ENCODE peak calls at places on chromosomes 4 and X, in seven cellular contexts. G is AG10803, Z is IMR-90, Y is fibroblast of lung, I is fibroblast of mammary gland, D is esophagus squamous epithelium, L is AG04449. M is an unnamed sample.

GRCh38 chrX:9282325-9282724 is 182.5 kb upstream of the TBL1X start:
- DNase-seq in D (no peak), Z (no peak), G (peak; percentile 9), I (no peak), Y (no peak), L (no peak), M (no peak)

GRCh38 chr4:8607603-8608481 is 15.3 kb downstream of the CPZ start:
- DNase-seq in D (no peak), L (no peak), G (no peak), Z (no peak), Y (no peak), I (no peak), M (no peak)

GRCh38 chrX:12804655-12805054 is 13.4 kb downstream of the PRPS2 start:
- DNase-seq in L (no peak), D (no peak), Z (no peak), G (peak; percentile 6), I (no peak), Y (no peak), M (no peak)

GRCh38 chr4:75494563-75494962 is 19.6 kb downstream of the RCHY1 start:
- DNase-seq in D (no peak), I (peak; percentile 91), Y (peak; percentile 88), L (no peak), G (peak; percentile 84), Z (peak; percentile 84), M (no peak)

GRCh38 chrX:18931972-18932371 is 51.9 kb downstream of the PHKA2 start:
- DNase-seq in Y (peak; percentile 42), G (peak; percentile 14), D (no peak), I (peak; percentile 35), L (no peak), Z (peak; percentile 30), M (no peak)

GRCh38 chr4:98996056-98996941 is 778 bp downstream of the METAP1 start:
- DNase-seq in D (no peak), I (peak; percentile 28), Z (peak; percentile 55), L (no peak), Y (peak; percentile 44), G (peak; percentile 22), M (no peak)

GRCh38 chr4:148116264-148116663 is 325.9 kb downstream of the NR3C2 start:
- DNase-seq in Z (peak; percentile 79), I (peak; percentile 86), Y (peak; percentile 92), D (no peak), L (peak; percentile 59), G (peak; percentile 83), M (no peak)

GRCh38 chr4:8343051-8343966 is 73.8 kb downstream of the HTRA3 start:
- DNase-seq in G (peak; percentile 9), Y (no peak), Z (no peak), D (no peak), L (no peak), I (no peak), M (no peak)

GRCh38 chr4:105274504-105274903 is 127.8 kb downstream of the TET2 start:
- DNase-seq in Y (no peak), I (peak; percentile 42), G (peak; percentile 5), D (no peak), L (no peak), Z (no peak), M (no peak)

GRCh38 chrX:18537068-18537467 is 111.7 kb downstream of the CDKL5 start:
- DNase-seq in I (no peak), Z (no peak), D (no peak), G (no peak), L (no peak), Y (no peak), M (no peak)

GRCh38 chr4:3656441-3657376 is 109.5 kb upstream of the ADRA2C start:
- DNase-seq in Y (no peak), L (no peak), Z (no peak), I (no peak), D (no peak), G (no peak), M (no peak)

GRCh38 chr4:176238819-176239218 is 30.2 kb downstream of the ASB5 start:
- DNase-seq in D (no peak), L (no peak), G (no peak), I (peak; percentile 9), Z (peak; percentile 46), Y (no peak), M (no peak)

GRCh38 chrX:33207056-33207455 is 4.3 kb downstream of the DMD start:
- DNase-seq in D (no peak), I (no peak), Z (peak; percentile 6), G (no peak), Y (peak; percentile 62), L (no peak), M (no peak)

GRCh38 chr4:25552580-25553271 is 102.9 kb upstream of the SLC34A2 start:
- DNase-seq in D (no peak), L (no peak), Z (no peak), G (no peak), I (no peak), Y (no peak), M (no peak)

GRCh38 chr4:67712000-67712625 is 11.2 kb upstream of the UBA6 start:
- DNase-seq in Z (no peak), I (no peak), L (no peak), D (no peak), Y (no peak), G (no peak), M (no peak)

GRCh38 chr4:98222306-98222705 is 38.9 kb upstream of the RAP1GDS1 start:
- DNase-seq in L (no peak), G (no peak), D (no peak), Z (no peak), I (no peak), Y (peak; percentile 25), M (no peak)

GRCh38 chr4:3607690-3608514 is 75.7 kb upstream of the LRPAP1 start:
- DNase-seq in D (no peak), L (no peak), Y (no peak), I (no peak), G (no peak), Z (no peak), M (no peak)

GRCh38 chr4:112897548-112897947 is 151.9 kb upstream of the ANK2 start:
- DNase-seq in D (no peak), Z (no peak), L (no peak), I (no peak), Y (no peak), G (no peak), M (no peak)

GRCh38 chr4:83556006-83556712 is 20.3 kb downstream of the GPAT3 start:
- DNase-seq in I (no peak), D (no peak), Z (no peak), Y (no peak), L (no peak), G (no peak), M (no peak)

GRCh38 chrX:129449141-129449540 is 74.1 kb downstream of the SMARCA1 start:
- DNase-seq in Y (no peak), G (no peak), L (no peak), Z (no peak), I (no peak), D (no peak), M (no peak)

GRCh38 chr4:79083406-79084010 is 144.3 kb upstream of the PAQR3 start:
- DNase-seq in D (no peak), Y (no peak), G (no peak), L (no peak), I (no peak), Z (no peak), M (no peak)

GRCh38 chrX:153888344-153888743 is 2.4 kb upstream of the L1CAM start:
- DNase-seq in I (no peak), L (no peak), G (no peak), Y (no peak), D (no peak), Z (no peak), M (no peak)

GRCh38 chr4:81528200-81528599 is 56.5 kb upstream of the RASGEF1B start:
- DNase-seq in Z (no peak), I (no peak), Y (no peak), G (no peak), L (no peak), D (no peak), M (no peak)

GRCh38 chr4:94345267-94345666 is 2.6 kb upstream of the HPGDS start:
- DNase-seq in L (no peak), G (no peak), Y (no peak), Z (no peak), I (no peak), D (no peak), M (no peak)

GRCh38 chr4:7781993-7782392 is 157.7 kb downstream of the AFAP1 start:
- DNase-seq in G (no peak), I (no peak), D (no peak), Z (no peak), Y (no peak), L (no peak), M (no peak)

DNA sequence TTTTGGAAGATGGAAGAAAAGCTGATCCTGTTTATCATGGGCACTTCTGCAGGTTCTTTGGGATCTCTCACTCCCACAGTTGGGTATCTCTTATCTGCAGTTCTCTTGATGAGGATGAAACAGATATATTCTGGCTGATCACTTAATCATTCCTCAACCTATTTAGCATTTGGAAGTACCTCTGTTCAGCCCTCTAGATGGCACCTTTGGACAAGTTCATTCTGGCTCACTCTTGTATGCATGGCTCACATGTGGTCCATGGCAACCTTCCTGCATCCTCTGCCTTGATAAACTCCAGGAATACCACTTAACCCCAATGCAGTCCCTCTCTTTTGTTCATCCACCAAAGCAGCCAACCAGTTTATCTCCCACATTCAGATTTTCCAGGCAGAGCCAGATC is 74.2 kb downstream of the SMARCA5 start:
- DNase-seq in L (no peak), G (no peak), Z (no peak), I (peak; percentile 33), D (no peak), Y (peak; percentile 14), M (no peak)
- TF ChIP-seq CTCF in L (no peak), G (no peak), Z (no peak), I (peak; percentile 20), D (no peak), Y (no peak), M (no peak)

GRCh38 chrX:85544609-85545008 is 165.1 kb upstream of the POF1B start:
- DNase-seq in Z (no peak), D (no peak), L (no peak), G (peak; percentile 0), I (peak; percentile 1), Y (peak; percentile 0), M (no peak)
- TF ChIP-seq CTCF in Z (peak; percentile 48), D (no peak), L (no peak), G (peak; percentile 44), I (peak; percentile 38), Y (no peak), M (no peak)

DNA sequence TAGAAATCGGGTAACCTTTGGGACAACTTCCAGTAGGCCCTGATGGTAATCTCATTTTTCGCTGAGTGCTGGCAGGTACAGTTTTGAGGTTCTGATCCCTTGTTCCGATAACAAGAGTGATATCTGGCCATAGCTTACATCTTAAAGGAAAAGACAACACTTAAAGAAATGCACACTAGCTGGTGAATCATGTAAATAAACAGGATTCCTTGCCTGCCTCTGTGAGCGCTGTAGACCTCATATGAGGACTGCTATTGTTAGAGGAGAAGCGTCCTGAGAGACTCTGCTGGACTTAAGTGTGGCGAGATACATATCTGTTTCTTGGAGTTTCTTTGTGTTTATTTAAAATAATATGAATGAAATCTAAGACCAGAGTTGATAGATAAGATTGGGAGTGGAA is 149.3 kb upstream of the SLC4A4 start:
- DNase-seq in Y (peak; percentile 79), L (no peak), I (no peak), D (no peak), G (peak; percentile 57), Z (peak; percentile 86), M (no peak)
- TF ChIP-seq CTCF in Y (peak; percentile 45), L (peak; percentile 30), I (no peak), D (no peak), G (peak; percentile 25), Z (peak; percentile 42), M (no peak)

DNA sequence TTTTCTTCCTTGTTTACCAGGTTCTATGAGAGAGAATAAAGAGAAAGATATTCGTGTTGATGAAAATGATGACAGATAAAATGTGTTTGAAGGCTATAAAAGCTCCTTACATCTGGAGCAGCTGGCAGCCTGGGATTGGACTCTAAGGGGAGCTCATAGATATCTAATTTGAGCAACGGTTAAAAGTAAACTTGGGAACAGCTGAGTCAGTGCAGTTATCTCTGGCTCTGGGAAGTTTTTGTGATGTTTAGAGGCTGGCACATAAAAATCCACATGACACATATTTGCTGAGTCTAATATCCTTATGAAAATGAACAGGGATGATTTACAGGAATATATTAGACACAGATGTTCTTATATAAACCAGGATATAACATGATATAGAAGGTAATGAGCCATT is 331.8 kb upstream of the TENM3 start:
- DNase-seq in D (no peak), Z (peak; percentile 79), Y (peak; percentile 74), G (peak; percentile 26), L (no peak), I (peak; percentile 70), M (no peak)
- TF ChIP-seq CTCF in D (no peak), Z (peak; percentile 20), Y (peak; percentile 11), G (peak; percentile 4), L (no peak), I (peak; percentile 2), M (no peak)

M was measured in omental fat pad.